ENCODE peak calls at places on chromosomes 7 and 10, in five cellular contexts. L is SK-N-SH; G is CD4-positive, CD25-positive, alpha-beta regulatory T cell; C is psoas muscle; X is lower lobe of right lung. S is an unnamed sample.

GRCh38 chr7:56105508-56105907 is 768 bp downstream of the CHCHD2 start:
- DNase-seq in C (no peak), L (no peak), X (no peak), G (peak; percentile 70), S (no peak)

GRCh38 chr7:142637240-142637639 is 112.0 kb upstream of the PRSS1 start:
- DNase-seq in G (peak; percentile 56), L (no peak), X (no peak), C (no peak), S (no peak)

GRCh38 chr7:106563466-106564150 is 97.3 kb downstream of the CCDC71L start:
- DNase-seq in G (no peak), X (no peak), C (no peak), L (no peak), S (no peak)

GRCh38 chr7:45342236-45342635 is 184.6 kb downstream of the RAMP3 start:
- DNase-seq in G (no peak), L (no peak), C (no peak), X (no peak), S (no peak)

GRCh38 chr7:74026406-74027123 is 1.4 kb upstream of the ELN start:
- DNase-seq in G (peak; percentile 30), L (peak; percentile 92), X (peak; percentile 80), C (peak; percentile 82), S (peak; percentile 72)

GRCh38 chr7:133009426-133009825 is 72.5 kb downstream of the CHCHD3 start:
- DNase-seq in X (no peak), G (no peak), L (no peak), C (no peak), S (no peak)

GRCh38 chr10:130388746-130389145 is 252.6 kb downstream of the GLRX3 start:
- DNase-seq in X (no peak), L (no peak), G (no peak), C (no peak), S (no peak)

GRCh38 chr10:78688945-78689935 is 379.5 kb upstream of the ZMIZ1 start:
- DNase-seq in G (no peak), L (peak; percentile 73), X (no peak), C (peak; percentile 35), S (no peak)

GRCh38 chr10:118557946-118558345 is 37.5 kb downstream of the PRLHR start:
- DNase-seq in C (no peak), L (no peak), X (no peak), G (no peak), S (no peak)

GRCh38 chr7:108613147-108613948 is 43.7 kb downstream of the DNAJB9 start:
- DNase-seq in C (no peak), G (peak; percentile 51), L (peak; percentile 35), X (no peak), S (no peak)

GRCh38 chr7:121126801-121127534 is 138.5 kb downstream of the CPED1 start:
- DNase-seq in C (no peak), L (peak; percentile 4), G (no peak), X (no peak), S (no peak)

GRCh38 chr7:2002561-2003450 is 229.9 kb downstream of the MAD1L1 start:
- DNase-seq in C (peak; percentile 8), L (no peak), G (no peak), X (peak; percentile 38), S (no peak)

GRCh38 chr10:80408198-80409085 is at the start of gene PRXL2A:
- DNase-seq in X (peak; percentile 90), C (peak; percentile 82), L (peak; percentile 99), G (peak; percentile 75), S (peak; percentile 93)

GRCh38 chr10:30160431-30160982 is 101.1 kb upstream of the JCAD start:
- DNase-seq in L (no peak), G (no peak), C (no peak), X (no peak), S (no peak)

DNA sequence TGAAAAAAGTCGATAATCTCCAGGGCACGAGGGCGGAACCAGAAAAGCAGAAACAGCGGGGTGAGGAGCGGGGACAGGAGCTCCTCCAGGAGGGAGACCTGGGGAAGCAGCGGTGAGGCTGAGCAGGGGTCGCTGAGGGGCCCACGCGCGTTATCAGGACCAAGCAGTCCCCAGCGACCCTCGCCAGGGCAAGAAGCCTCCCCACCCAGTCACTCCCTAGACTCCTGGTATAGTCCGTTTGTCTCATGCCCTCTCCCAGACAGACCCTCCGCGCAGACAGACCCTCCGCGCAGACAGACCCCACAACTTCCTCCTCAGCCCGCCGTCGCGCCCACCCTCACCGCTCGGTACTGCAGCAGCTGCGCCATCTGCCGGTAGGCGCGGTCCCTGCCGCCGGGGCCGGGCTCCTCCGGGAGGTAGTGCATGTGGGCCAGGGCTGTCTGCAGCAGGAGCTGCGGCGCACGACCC is 6.3 kb downstream of the ATG9B start:
- DNase-seq in L (peak; percentile 98), G (peak; percentile 82), X (peak; percentile 79), C (peak; percentile 69), S (peak; percentile 79)
- H3K4me3 ChIP-seq in L (peak overlapping the region; percentile 34), G (peak overlapping the region; percentile 19), X (peak overlapping the region; percentile 37), C (peak overlapping the region; percentile 51), S (no peak overlapping the region)

GRCh38 chr7:83038787-83039186 is 123.9 kb downstream of the PCLO start:
- DNase-seq in G (no peak), L (no peak), C (no peak), X (no peak), S (no peak)
- H3K4me1 ChIP-seq in G (no peaks in the 10 kb centered on the region), L (no peaks in the 10 kb centered on the region), C (no peaks in the 10 kb centered on the region), X (no peaks in the 10 kb centered on the region), S (no peaks in the 10 kb centered on the region)

GRCh38 chr7:130954918-130955559 is 221.0 kb upstream of the KLF14 start:
- DNase-seq in X (no peak), G (peak; percentile 35), L (no peak), C (no peak), S (no peak)

GRCh38 chr7:130956417-130957139 is 222.6 kb upstream of the KLF14 start:
- DNase-seq in X (no peak), C (no peak), G (peak; percentile 55), L (no peak), S (no peak)

GRCh38 chr7:130957722-130958360 is 223.8 kb upstream of the KLF14 start:
- DNase-seq in X (no peak), C (no peak), G (peak; percentile 49), L (no peak), S (no peak)

GRCh38 chr7:130957140-130957513 is 223.1 kb upstream of the KLF14 start:
- DNase-seq in G (peak; percentile 61), X (no peak), C (no peak), L (no peak), S (no peak)

DNA sequence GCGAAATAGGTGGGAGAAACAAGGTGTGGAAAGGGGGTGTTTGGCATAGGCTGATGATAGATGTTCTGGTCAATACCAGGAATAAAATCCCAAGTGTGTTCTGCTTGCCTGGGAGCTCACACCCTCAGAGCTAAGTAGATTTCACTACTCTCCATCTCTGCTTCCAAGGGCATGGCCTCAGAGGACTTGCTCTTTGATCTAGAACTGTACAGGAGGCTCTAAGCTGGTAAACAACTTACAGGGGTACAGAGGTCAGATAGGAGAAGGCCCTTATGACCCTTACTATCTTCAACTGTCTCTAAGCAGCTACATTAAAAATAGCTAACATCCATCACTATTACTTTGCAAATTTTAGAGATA is 221.5 kb upstream of the KLF14 start:
- DNase-seq in X (no peak), G (no peak), C (no peak), L (no peak), S (no peak)
- H3K4me3 ChIP-seq in X (no peak overlapping the region), G (peak overlapping the region; percentile 98), C (no peak overlapping the region), L (no peak overlapping the region), S (no peak overlapping the region)

GRCh38 chr10:18699849-18700554 is 40.8 kb downstream of the ARL5B start:
- DNase-seq in G (no peak), C (no peak), L (no peak), X (no peak), S (no peak)

GRCh38 chr10:18700555-18700850 is 41.3 kb downstream of the ARL5B start:
- DNase-seq in L (no peak), C (no peak), G (no peak), X (no peak), S (no peak)
- H3K4me1 ChIP-seq in L (no peaks in the 10 kb centered on the region), C (no peaks in the 10 kb centered on the region), G (no peaks in the 10 kb centered on the region), X (no peaks in the 10 kb centered on the region), S (no peaks in the 10 kb centered on the region)